ENCODE peak calls at places on chromosomes 2 and 18, in nine cellular contexts. One of them, this sample, is unnamed.

GRCh38 chr2:199111461-199111860 is 346.3 kb downstream of the SATB2 start:
- DNase-seq in PC-3: no peak
- DNase-seq in AG09309: no peak
- DNase-seq in D721Med: no peak
- DNase-seq in NB4: peak; percentile 35
- DNase-seq in BJ: no peak
- DNase-seq in astrocyte: no peak
- DNase-seq in H1: no peak
- DNase-seq in GM13976: no peak
- DNase-seq in this sample: no peak

GRCh38 chr2:198546091-198546490 is 741.7 kb downstream of the PLCL1 start:
- DNase-seq in BJ: no peak
- DNase-seq in astrocyte: no peak
- DNase-seq in NB4: no peak
- DNase-seq in AG09309: no peak
- DNase-seq in D721Med: no peak
- DNase-seq in GM13976: no peak
- DNase-seq in H1: no peak
- DNase-seq in PC-3: no peak
- DNase-seq in this sample: no peak

GRCh38 chr2:234672498-234673150 is 175.7 kb upstream of the ARL4C start:
- DNase-seq in NB4: no peak
- DNase-seq in H1: peak; percentile 26
- DNase-seq in AG09309: no peak
- DNase-seq in astrocyte: no peak
- DNase-seq in D721Med: no peak
- DNase-seq in PC-3: no peak
- DNase-seq in GM13976: no peak
- DNase-seq in BJ: no peak
- DNase-seq in this sample: no peak

GRCh38 chr2:189142893-189143759 is 36.4 kb downstream of the COL5A2 start:
- DNase-seq in BJ: no peak
- DNase-seq in NB4: peak; percentile 63
- DNase-seq in H1: peak; percentile 63
- DNase-seq in astrocyte: no peak
- DNase-seq in GM13976: peak; percentile 28
- DNase-seq in PC-3: peak; percentile 76
- DNase-seq in AG09309: no peak
- DNase-seq in D721Med: no peak
- DNase-seq in this sample: peak; percentile 38

GRCh38 chr2:74528600-74529356 is 728 bp downstream of the AUP1 start:
- DNase-seq in astrocyte: no peak
- DNase-seq in AG09309: no peak
- DNase-seq in BJ: no peak
- DNase-seq in NB4: no peak
- DNase-seq in H1: no peak
- DNase-seq in PC-3: no peak
- DNase-seq in GM13976: no peak
- DNase-seq in D721Med: no peak
- DNase-seq in this sample: no peak

GRCh38 chr2:234091883-234092282 is 41.4 kb downstream of the SPP2 start:
- DNase-seq in GM13976: no peak
- DNase-seq in BJ: no peak
- DNase-seq in D721Med: no peak
- DNase-seq in PC-3: no peak
- DNase-seq in astrocyte: peak; percentile 22
- DNase-seq in AG09309: no peak
- DNase-seq in H1: no peak
- DNase-seq in NB4: no peak
- DNase-seq in this sample: no peak

GRCh38 chr2:14781148-14781547 is 148.6 kb downstream of the LRATD1 start:
- DNase-seq in AG09309: no peak
- DNase-seq in NB4: no peak
- DNase-seq in PC-3: peak; percentile 97
- DNase-seq in astrocyte: no peak
- DNase-seq in GM13976: no peak
- DNase-seq in BJ: no peak
- DNase-seq in D721Med: no peak
- DNase-seq in H1: no peak
- DNase-seq in this sample: no peak

GRCh38 chr2:109386004-109386695 is 227.6 kb downstream of the SEPTIN10 start:
- DNase-seq in PC-3: no peak
- DNase-seq in GM13976: no peak
- DNase-seq in AG09309: no peak
- DNase-seq in astrocyte: no peak
- DNase-seq in H1: no peak
- DNase-seq in BJ: no peak
- DNase-seq in NB4: no peak
- DNase-seq in D721Med: no peak
- DNase-seq in this sample: no peak

GRCh38 chr18:73891572-73892421 is 255.8 kb downstream of the FBXO15 start:
- DNase-seq in astrocyte: no peak
- DNase-seq in AG09309: no peak
- DNase-seq in NB4: peak; percentile 4
- DNase-seq in H1: peak; percentile 77
- DNase-seq in D721Med: no peak
- DNase-seq in BJ: no peak
- DNase-seq in PC-3: no peak
- DNase-seq in GM13976: peak; percentile 17
- DNase-seq in this sample: no peak

GRCh38 chr2:207530160-207531023 is 630 bp downstream of the CREB1 start:
- DNase-seq in H1: no peak
- DNase-seq in BJ: no peak
- DNase-seq in NB4: peak; percentile 79
- DNase-seq in GM13976: peak; percentile 48
- DNase-seq in astrocyte: no peak
- DNase-seq in PC-3: peak; percentile 45
- DNase-seq in D721Med: no peak
- DNase-seq in AG09309: no peak
- DNase-seq in this sample: peak; percentile 50

GRCh38 chr2:167964650-167965404 is 282.6 kb downstream of the STK39 start:
- DNase-seq in BJ: no peak
- DNase-seq in GM13976: peak; percentile 6
- DNase-seq in astrocyte: no peak
- DNase-seq in H1: no peak
- DNase-seq in NB4: no peak
- DNase-seq in D721Med: no peak
- DNase-seq in PC-3: peak; percentile 35
- DNase-seq in AG09309: no peak
- DNase-seq in this sample: peak; percentile 4

GRCh38 chr2:22944141-22944540 is 440.8 kb upstream of the KLHL29 start:
- DNase-seq in H1: no peak
- DNase-seq in PC-3: no peak
- DNase-seq in astrocyte: no peak
- DNase-seq in BJ: no peak
- DNase-seq in NB4: no peak
- DNase-seq in D721Med: no peak
- DNase-seq in GM13976: no peak
- DNase-seq in AG09309: no peak
- DNase-seq in this sample: no peak

GRCh38 chr2:231810905-231811304 is 24.7 kb downstream of the COPS7B start:
- DNase-seq in H1: no peak
- DNase-seq in D721Med: no peak
- DNase-seq in NB4: no peak
- DNase-seq in astrocyte: peak; percentile 60
- DNase-seq in AG09309: peak; percentile 49
- DNase-seq in GM13976: no peak
- DNase-seq in BJ: peak; percentile 72
- DNase-seq in PC-3: peak; percentile 56
- DNase-seq in this sample: no peak

GRCh38 chr2:65062843-65063242 is 6.6 kb downstream of the CEP68 start:
- DNase-seq in D721Med: no peak
- DNase-seq in H1: no peak
- DNase-seq in AG09309: no peak
- DNase-seq in PC-3: no peak
- DNase-seq in BJ: no peak
- DNase-seq in GM13976: peak; percentile 3
- DNase-seq in astrocyte: no peak
- DNase-seq in NB4: no peak
- DNase-seq in this sample: no peak

GRCh38 chr2:88874063-88874657 is 182.7 kb downstream of the RPIA start:
- DNase-seq in D721Med: no peak
- DNase-seq in AG09309: peak; percentile 11
- DNase-seq in NB4: peak; percentile 72
- DNase-seq in PC-3: peak; percentile 76
- DNase-seq in astrocyte: peak; percentile 22
- DNase-seq in H1: no peak
- DNase-seq in BJ: no peak
- DNase-seq in GM13976: no peak
- DNase-seq in this sample: no peak

GRCh38 chr18:72648079-72648478 is 103.9 kb upstream of the CBLN2 start:
- DNase-seq in D721Med: no peak
- DNase-seq in BJ: no peak
- DNase-seq in H1: no peak
- DNase-seq in NB4: no peak
- DNase-seq in AG09309: no peak
- DNase-seq in astrocyte: no peak
- DNase-seq in GM13976: no peak
- DNase-seq in PC-3: no peak
- DNase-seq in this sample: no peak
- TF ChIP-seq CTCF in D721Med: no peak
- TF ChIP-seq CTCF in BJ: no peak
- TF ChIP-seq CTCF in H1: no peak
- TF ChIP-seq CTCF in NB4: no peak
- TF ChIP-seq CTCF in AG09309: no peak
- TF ChIP-seq CTCF in astrocyte: no peak
- TF ChIP-seq CTCF in GM13976: no peak
- TF ChIP-seq CTCF in PC-3: no peak
- TF ChIP-seq CTCF in this sample: no peak

GRCh38 chr2:38602136-38602731 is 494 bp downstream of the HNRNPLL start:
- DNase-seq in D721Med: no peak
- DNase-seq in GM13976: no peak
- DNase-seq in astrocyte: no peak
- DNase-seq in AG09309: no peak
- DNase-seq in BJ: no peak
- DNase-seq in H1: peak; percentile 75
- DNase-seq in PC-3: peak; percentile 19
- DNase-seq in NB4: no peak
- DNase-seq in this sample: peak; percentile 63

GRCh38 chr2:38603402-38604265 is 906 bp upstream of the HNRNPLL start:
- DNase-seq in BJ: no peak
- DNase-seq in NB4: peak; percentile 94
- DNase-seq in PC-3: peak; percentile 81
- DNase-seq in astrocyte: peak; percentile 56
- DNase-seq in D721Med: no peak
- DNase-seq in GM13976: peak; percentile 79
- DNase-seq in AG09309: no peak
- DNase-seq in H1: peak; percentile 84
- DNase-seq in this sample: peak; percentile 76

GRCh38 chr2:38601061-38601460 is 1.7 kb downstream of the HNRNPLL start:
- DNase-seq in GM13976: no peak
- DNase-seq in AG09309: no peak
- DNase-seq in astrocyte: no peak
- DNase-seq in NB4: peak; percentile 40
- DNase-seq in PC-3: peak; percentile 15
- DNase-seq in H1: no peak
- DNase-seq in D721Med: no peak
- DNase-seq in BJ: no peak
- DNase-seq in this sample: no peak

GRCh38 chr2:38601463-38602135 is 1.1 kb downstream of the HNRNPLL start:
- DNase-seq in D721Med: no peak
- DNase-seq in H1: no peak
- DNase-seq in astrocyte: peak; percentile 49
- DNase-seq in NB4: peak; percentile 58
- DNase-seq in AG09309: no peak
- DNase-seq in GM13976: no peak
- DNase-seq in PC-3: peak; percentile 45
- DNase-seq in BJ: no peak
- DNase-seq in this sample: no peak

DNA sequence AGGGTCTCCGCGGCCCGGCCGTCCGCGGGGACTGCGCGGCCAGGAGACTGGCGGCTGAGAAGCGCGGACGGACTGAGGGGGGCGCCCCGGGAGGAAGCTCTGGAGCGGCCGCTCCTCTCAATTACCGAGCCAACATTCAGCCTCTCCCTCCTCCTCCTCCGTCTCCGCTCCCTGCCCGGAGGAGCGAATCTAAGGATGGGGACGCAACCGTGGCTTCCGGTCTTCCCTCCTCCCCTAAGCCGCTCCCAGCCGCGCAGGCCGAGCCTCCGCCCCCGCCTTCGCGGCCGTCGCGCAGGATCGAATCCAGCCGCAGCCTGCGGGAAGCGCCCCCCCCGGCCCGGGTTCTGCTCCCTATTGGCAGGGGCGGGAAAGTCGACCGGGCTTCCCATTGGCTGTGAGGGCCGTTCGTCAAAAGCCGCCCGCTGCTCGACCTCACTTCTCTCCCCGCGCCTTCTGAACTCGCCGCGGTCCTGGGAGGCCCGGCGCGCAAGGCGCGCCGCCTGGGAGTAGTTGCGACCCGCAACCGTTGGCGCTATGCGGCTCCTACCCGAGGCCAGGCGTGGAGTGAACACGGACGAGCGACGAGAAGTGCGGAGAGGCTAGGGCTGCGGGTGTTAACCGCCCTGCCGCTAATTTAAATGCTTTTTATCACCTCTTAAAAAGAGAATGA is at the start of gene HNRNPLL:
- DNase-seq in AG09309: peak; percentile 89
- DNase-seq in PC-3: peak; percentile 98
- DNase-seq in BJ: peak; percentile 82
- DNase-seq in GM13976: peak; percentile 97
- DNase-seq in D721Med: peak; percentile 76
- DNase-seq in H1: peak; percentile 99
- DNase-seq in astrocyte: peak; percentile 95
- DNase-seq in NB4: peak; percentile 99
- DNase-seq in this sample: peak; percentile 97
- TF ChIP-seq CTCF in AG09309: no peak
- TF ChIP-seq CTCF in PC-3: no peak
- TF ChIP-seq CTCF in BJ: no peak
- TF ChIP-seq CTCF in GM13976: peak; percentile 8
- TF ChIP-seq CTCF in D721Med: no peak
- TF ChIP-seq CTCF in H1: no peak
- TF ChIP-seq CTCF in astrocyte: no peak
- TF ChIP-seq CTCF in NB4: peak; percentile 21
- TF ChIP-seq CTCF in this sample: peak; percentile 34

DNA sequence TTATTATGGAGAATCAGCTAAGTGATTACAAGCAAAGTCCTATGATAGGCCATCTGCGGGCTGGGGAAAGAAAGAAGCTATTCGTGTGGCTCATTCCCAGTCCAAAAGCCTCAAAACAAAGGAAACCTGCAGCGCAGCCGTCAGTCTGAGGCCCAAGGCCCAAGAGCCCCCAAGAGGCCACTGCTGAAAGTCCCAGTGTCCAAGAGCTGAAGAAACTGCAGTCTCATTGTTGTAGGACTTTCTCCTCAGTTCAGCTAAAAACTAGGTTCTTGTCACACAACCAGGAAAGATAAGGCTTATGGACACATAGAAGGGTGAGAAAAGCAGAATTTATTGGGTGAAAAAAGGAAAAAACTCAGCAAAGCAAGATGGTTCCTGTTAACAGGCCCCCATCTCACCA is 143.2 kb downstream of the RHBDD1 start:
- DNase-seq in GM13976: no peak
- DNase-seq in PC-3: no peak
- DNase-seq in D721Med: no peak
- DNase-seq in BJ: no peak
- DNase-seq in H1: no peak
- DNase-seq in astrocyte: no peak
- DNase-seq in AG09309: no peak
- DNase-seq in NB4: no peak
- DNase-seq in this sample: no peak
- TF ChIP-seq CTCF in GM13976: no peak
- TF ChIP-seq CTCF in PC-3: no peak
- TF ChIP-seq CTCF in D721Med: no peak
- TF ChIP-seq CTCF in BJ: no peak
- TF ChIP-seq CTCF in H1: no peak
- TF ChIP-seq CTCF in astrocyte: no peak
- TF ChIP-seq CTCF in AG09309: no peak
- TF ChIP-seq CTCF in NB4: no peak
- TF ChIP-seq CTCF in this sample: no peak

GRCh38 chr2:68390114-68390513 is 25.0 kb downstream of the PLEK start:
- DNase-seq in H1: no peak
- DNase-seq in astrocyte: no peak
- DNase-seq in D721Med: no peak
- DNase-seq in GM13976: no peak
- DNase-seq in AG09309: no peak
- DNase-seq in PC-3: no peak
- DNase-seq in NB4: no peak
- DNase-seq in BJ: no peak
- DNase-seq in this sample: no peak
- TF ChIP-seq CTCF in H1: no peak
- TF ChIP-seq CTCF in astrocyte: no peak
- TF ChIP-seq CTCF in D721Med: no peak
- TF ChIP-seq CTCF in GM13976: no peak
- TF ChIP-seq CTCF in AG09309: no peak
- TF ChIP-seq CTCF in PC-3: no peak
- TF ChIP-seq CTCF in NB4: no peak
- TF ChIP-seq CTCF in BJ: no peak
- TF ChIP-seq CTCF in this sample: no peak